ENCODE peak calls at places on chromosomes 2 and 18, in six cellular contexts. O is psoas muscle; F is transverse colon; Q is 8988T; A is stimulated activated CD8-positive, alpha-beta memory T cell treated with anti-CD3 and anti-CD28 coated beads, Interleukin-7, amount 100 ng/mL, for 1 hour; V is activated CD8-positive, alpha-beta memory T cell treated with anti-CD3 and anti-CD28 coated beads for 1 hour. L is an unnamed sample.

GRCh38 chr2:5781679-5782078 is 89.5 kb downstream of the SOX11 start:
- DNase-seq in O (no peak), F (no peak), V (no peak), A (no peak), Q (no peak), L (no peak)

GRCh38 chr2:222311321-222311977 is 12.7 kb upstream of the PAX3 start:
- DNase-seq in Q (no peak), V (no peak), A (no peak), F (no peak), O (no peak), L (no peak)

GRCh38 chr2:46179037-46179621 is 118.1 kb upstream of the EPAS1 start:
- DNase-seq in V (peak; percentile 34), O (peak; percentile 59), A (peak; percentile 6), F (peak; percentile 48), Q (no peak), L (peak; percentile 17)

GRCh38 chr2:81481994-81482368 is 1177.4 kb upstream of the LRRTM1 start:
- DNase-seq in F (no peak), Q (no peak), O (no peak), V (no peak), A (no peak), L (no peak)

GRCh38 chr2:19685713-19686112 is 216.1 kb downstream of the TTC32 start:
- DNase-seq in O (no peak), V (no peak), A (no peak), Q (no peak), F (no peak), L (no peak)

GRCh38 chr2:43101751-43102150 is 124.7 kb downstream of the ZFP36L2 start:
- DNase-seq in F (no peak), Q (no peak), A (no peak), V (no peak), O (no peak), L (no peak)

GRCh38 chr2:143284087-143284675 is 155.0 kb downstream of the ARHGAP15 start:
- DNase-seq in Q (no peak), A (no peak), V (no peak), O (no peak), F (no peak), L (no peak)

GRCh38 chr2:101341421-101341820 is 32.9 kb upstream of the RNF149 start:
- DNase-seq in Q (no peak), V (no peak), F (no peak), A (no peak), O (no peak), L (no peak)

GRCh38 chr2:18883626-18884456 is 294.5 kb upstream of the NT5C1B start:
- DNase-seq in F (no peak), V (no peak), O (no peak), Q (no peak), A (no peak), L (peak; percentile 12)

GRCh38 chr18:51446571-51447210 is 249.2 kb upstream of the MEX3C start:
- DNase-seq in V (no peak), Q (no peak), F (no peak), A (no peak), O (no peak), L (no peak)

GRCh38 chr2:46117379-46117778 is 179.8 kb upstream of the EPAS1 start:
- DNase-seq in V (no peak), F (no peak), O (no peak), Q (no peak), A (no peak), L (no peak)

GRCh38 chr2:65452150-65452895 is 19.9 kb upstream of the SPRED2 start:
- DNase-seq in A (no peak), O (no peak), F (no peak), Q (no peak), V (no peak), L (no peak)

GRCh38 chr2:233259745-233260144 is 8.3 kb downstream of the ATG16L1 start:
- DNase-seq in F (no peak), O (no peak), V (no peak), A (no peak), Q (no peak), L (no peak)

GRCh38 chr18:45171575-45172225 is 443.6 kb upstream of the SLC14A2 start:
- DNase-seq in V (no peak), A (no peak), O (peak; percentile 19), Q (no peak), F (no peak), L (no peak)